ENCODE peak calls at places on chromosomes 3 and 15, in five cellular contexts. Z, L, M, S and A are unnamed samples.

GRCh38 chr15:101488300-101489164 is 975 bp downstream of the PCSK6 start:
- DNase-seq in Z (no peak), L (no peak), M (no peak), S (no peak), A (no peak)

GRCh38 chr3:195087321-195087720 is 183.6 kb downstream of the XXYLT1 start:
- DNase-seq in Z (no peak), L (no peak), M (no peak), S (no peak), A (no peak)

GRCh38 chr15:68765602-68766368 is 54.9 kb downstream of the ANP32A start:
- DNase-seq in Z (no peak), L (no peak), M (no peak), S (no peak), A (no peak)

GRCh38 chr15:32105258-32106248 is 75.2 kb downstream of the CHRNA7 start:
- DNase-seq in Z (no peak), L (peak; percentile 78), M (no peak), S (no peak), A (no peak)

GRCh38 chr15:45107941-45108630 is 5.9 kb downstream of the DUOX2 start:
- DNase-seq in Z (no peak), L (no peak), M (no peak), S (no peak), A (no peak)

GRCh38 chr15:56356616-56357015 is 8.6 kb upstream of the TEX9 start:
- DNase-seq in Z (peak; percentile 51), L (no peak), M (peak; percentile 64), S (peak; percentile 72), A (no peak)

GRCh38 chr15:69341356-69341755 is 42.6 kb downstream of the PAQR5 start:
- DNase-seq in Z (no peak), L (no peak), M (no peak), S (no peak), A (no peak)

GRCh38 chr3:184335291-184335660 is 2.1 kb upstream of the FAM131A start:
- DNase-seq in Z (no peak), L (no peak), M (no peak), S (no peak), A (no peak)

GRCh38 chr15:90075420-90076289 is 26.6 kb downstream of the IDH2 start:
- DNase-seq in Z (peak; percentile 67), L (no peak), M (no peak), S (peak; percentile 27), A (no peak)

GRCh38 chr3:115475178-115476041 is 147.9 kb upstream of the GAP43 start:
- DNase-seq in Z (no peak), L (peak; percentile 29), M (no peak), S (no peak), A (no peak)

GRCh38 chr3:149252272-149252671 is 30.6 kb upstream of the CP start:
- DNase-seq in Z (no peak), L (no peak), M (no peak), S (no peak), A (no peak)

GRCh38 chr15:77094397-77095030 is 23.6 kb upstream of the TSPAN3 start:
- DNase-seq in Z (no peak), L (no peak), M (no peak), S (no peak), A (no peak)

GRCh38 chr3:46368569-46368968 is 2.2 kb upstream of the CCR5 start:
- DNase-seq in Z (peak; percentile 89), L (peak; percentile 41), M (peak; percentile 5), S (no peak), A (peak; percentile 87)
- TF ChIP-seq CTCF in Z (peak; percentile 61), L (no peak), M (peak; percentile 1), S (no peak), A (peak; percentile 80)

GRCh38 chr3:132265008-132265407 is 52.2 kb upstream of the ACP3 start:
- DNase-seq in Z (no peak), L (no peak), M (no peak), S (no peak), A (no peak)
- H3K4me3 ChIP-seq in Z (no peak overlapping the region), L (no peak overlapping the region), M (no peak overlapping the region), S (no peak overlapping the region), A (no peak overlapping the region)

DNA sequence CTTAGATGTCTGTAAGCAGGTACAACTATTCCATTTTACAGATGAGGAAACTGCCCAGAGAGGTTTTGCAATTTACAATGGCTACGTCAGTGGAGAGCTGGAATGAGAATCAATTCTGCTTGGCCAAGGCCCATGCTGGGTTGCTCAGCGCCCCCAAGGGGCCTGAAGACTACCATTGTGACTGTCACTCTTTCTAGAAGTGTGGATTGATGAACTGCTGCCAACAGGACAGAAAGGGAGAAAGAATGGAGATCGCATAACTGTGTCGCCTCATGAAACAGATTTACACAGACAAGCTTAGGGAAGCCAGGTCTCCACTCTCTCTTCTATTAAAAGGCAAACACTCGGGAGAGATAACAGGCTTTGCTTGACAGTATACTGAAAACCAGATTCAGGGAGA is 160.0 kb downstream of the STT3B start:
- DNase-seq in Z (peak; percentile 7), L (no peak), M (no peak), S (no peak), A (no peak)
- TF ChIP-seq CTCF in Z (peak; percentile 19), L (no peak), M (no peak), S (no peak), A (peak; percentile 41)

DNA sequence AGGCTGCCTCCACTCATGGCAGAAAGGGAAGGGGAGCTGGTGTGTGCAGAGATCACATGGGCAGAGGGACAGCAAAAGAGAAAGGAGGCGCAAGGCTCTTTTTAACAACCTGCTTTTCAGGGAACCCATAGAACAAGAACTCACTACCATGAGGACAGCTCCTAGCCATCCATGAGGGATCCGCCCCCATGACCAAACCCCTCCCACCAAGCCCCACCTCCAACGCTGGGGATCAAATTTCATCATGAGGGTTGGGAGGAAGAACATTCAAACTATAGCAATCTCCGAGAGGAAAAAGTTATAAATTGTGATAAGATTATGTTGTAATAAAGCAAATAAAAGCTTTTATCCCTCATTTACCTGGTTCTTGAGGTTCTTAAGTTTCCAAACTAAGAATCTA is 84.7 kb upstream of the LMCD1 start:
- DNase-seq in Z (peak; percentile 17), L (no peak), M (peak; percentile 34), S (no peak), A (no peak)
- H3K4me3 ChIP-seq in Z (no peak overlapping the region), L (peak overlapping the region; percentile 35), M (no peak overlapping the region), S (no peak overlapping the region), A (no peak overlapping the region)

DNA sequence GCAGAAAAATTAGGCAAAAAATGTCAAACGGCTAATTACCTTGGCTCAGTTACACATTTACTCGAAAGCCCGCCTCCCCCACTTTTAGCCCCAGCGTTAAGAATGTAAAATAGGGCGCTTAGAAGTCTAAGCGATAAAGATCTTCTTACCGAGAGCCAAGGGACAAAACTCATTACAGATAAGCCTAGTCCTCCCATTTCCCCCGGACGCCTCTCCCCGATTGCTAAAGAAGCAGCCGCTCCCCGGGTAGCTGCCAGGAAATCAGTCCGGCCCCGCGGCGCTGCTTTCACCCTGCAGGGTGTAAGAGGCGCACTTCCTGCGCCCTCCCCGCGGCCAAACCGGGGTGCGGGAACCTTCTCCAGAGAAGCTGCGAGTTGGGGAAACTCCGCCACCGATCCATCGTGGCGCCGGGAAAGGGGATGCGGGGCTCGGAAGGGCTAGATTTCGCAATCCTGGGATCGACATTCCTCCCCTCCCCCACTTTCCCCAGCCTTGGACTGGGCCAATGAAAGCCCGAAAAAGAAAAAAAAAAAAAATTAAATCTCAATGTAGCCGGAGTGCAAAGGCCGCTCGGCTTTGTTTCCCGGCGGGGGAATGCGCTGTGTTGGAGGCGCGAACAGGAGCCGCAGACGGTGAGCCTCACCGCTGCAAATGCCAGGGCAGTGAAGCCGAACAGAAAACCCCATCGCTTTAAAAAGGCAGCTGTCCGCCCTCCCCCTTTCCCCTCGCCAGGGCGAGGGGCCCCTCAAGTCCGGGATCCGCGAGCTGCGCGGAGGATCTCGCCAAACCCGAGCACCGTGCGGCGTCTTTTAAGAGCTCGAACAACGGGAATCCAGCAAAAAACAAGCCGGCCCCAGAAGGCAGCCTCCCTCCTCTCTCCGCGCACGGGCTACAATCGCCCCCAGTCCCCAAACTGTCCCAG is 658 bp upstream of the PTPRG start:
- DNase-seq in Z (peak; percentile 69), L (peak; percentile 88), M (peak; percentile 79), S (peak; percentile 70), A (no peak)
- TF ChIP-seq CTCF in Z (peak; percentile 3), L (peak; percentile 44), M (no peak), S (no peak), A (peak; percentile 5)